ENCODE peak calls at places on chromosomes 7 and 10, in five cellular contexts. One of them, this sample, is unnamed.

GRCh38 chr10:19499291-19499765 is 316.9 kb upstream of the PLXDC2 start:
- DNase-seq in neuronal stem cell: no peak
- DNase-seq in trophoblast cell: no peak
- DNase-seq in H1: no peak
- DNase-seq in H9: no peak
- DNase-seq in this sample: no peak

GRCh38 chr7:129295015-129295423 is 70.2 kb downstream of the AHCYL2 start:
- DNase-seq in H9: no peak
- DNase-seq in neuronal stem cell: no peak
- DNase-seq in trophoblast cell: peak; percentile 31
- DNase-seq in H1: no peak
- DNase-seq in this sample: peak; percentile 57

GRCh38 chr7:158847451-158847866 is 8.9 kb upstream of the DYNC2I1 start:
- DNase-seq in neuronal stem cell: no peak
- DNase-seq in trophoblast cell: no peak
- DNase-seq in H1: no peak
- DNase-seq in H9: no peak
- DNase-seq in this sample: peak; percentile 24

GRCh38 chr7:1607686-1608085 is 37.9 kb upstream of the PSMG3 start:
- DNase-seq in H1: no peak
- DNase-seq in H9: peak; percentile 57
- DNase-seq in trophoblast cell: no peak
- DNase-seq in neuronal stem cell: no peak
- DNase-seq in this sample: no peak

GRCh38 chr10:121511943-121512342 is 86.3 kb downstream of the FGFR2 start:
- DNase-seq in H1: no peak
- DNase-seq in H9: no peak
- DNase-seq in neuronal stem cell: no peak
- DNase-seq in trophoblast cell: peak; percentile 53
- DNase-seq in this sample: no peak

GRCh38 chr10:21060626-21061025 is 163.5 kb upstream of the NEBL start:
- DNase-seq in H9: no peak
- DNase-seq in H1: no peak
- DNase-seq in trophoblast cell: no peak
- DNase-seq in neuronal stem cell: no peak
- DNase-seq in this sample: no peak

GRCh38 chr10:86070278-86070677 is 296.3 kb downstream of the GRID1 start:
- DNase-seq in neuronal stem cell: no peak
- DNase-seq in H1: peak; percentile 7
- DNase-seq in trophoblast cell: no peak
- DNase-seq in H9: no peak
- DNase-seq in this sample: no peak

GRCh38 chr10:50605280-50606270 is 18.2 kb downstream of the SGMS1 start:
- DNase-seq in H1: no peak
- DNase-seq in H9: no peak
- DNase-seq in neuronal stem cell: no peak
- DNase-seq in trophoblast cell: peak; percentile 59
- DNase-seq in this sample: peak; percentile 76

GRCh38 chr7:115410427-115410805 is 488.5 kb downstream of the MDFIC start:
- DNase-seq in H9: no peak
- DNase-seq in neuronal stem cell: no peak
- DNase-seq in trophoblast cell: no peak
- DNase-seq in H1: no peak
- DNase-seq in this sample: no peak

GRCh38 chr10:71837085-71837827 is 13.8 kb downstream of the PSAP start:
- DNase-seq in trophoblast cell: peak; percentile 87
- DNase-seq in H9: peak; percentile 62
- DNase-seq in H1: peak; percentile 55
- DNase-seq in neuronal stem cell: no peak
- DNase-seq in this sample: no peak

GRCh38 chr7:29243777-29244655 is 49.4 kb downstream of the CHN2 start:
- DNase-seq in H9: peak; percentile 82
- DNase-seq in neuronal stem cell: no peak
- DNase-seq in trophoblast cell: peak; percentile 87
- DNase-seq in H1: peak; percentile 66
- DNase-seq in this sample: no peak

GRCh38 chr10:44125879-44126675 is 258.8 kb downstream of the CXCL12 start:
- DNase-seq in trophoblast cell: peak; percentile 19
- DNase-seq in H1: no peak
- DNase-seq in neuronal stem cell: no peak
- DNase-seq in H9: no peak
- DNase-seq in this sample: peak; percentile 70

GRCh38 chr10:93165367-93165766 is 91.7 kb downstream of the CYP26A1 start:
- DNase-seq in H1: no peak
- DNase-seq in neuronal stem cell: no peak
- DNase-seq in trophoblast cell: no peak
- DNase-seq in H9: no peak
- DNase-seq in this sample: peak; percentile 15

GRCh38 chr7:44990520-44991023 is 9.4 kb upstream of the CCM2 start:
- DNase-seq in H9: no peak
- DNase-seq in trophoblast cell: no peak
- DNase-seq in neuronal stem cell: no peak
- DNase-seq in H1: no peak
- DNase-seq in this sample: no peak

GRCh38 chr10:5888843-5889623 is 660 bp downstream of the ANKRD16 start:
- DNase-seq in trophoblast cell: peak; percentile 7
- DNase-seq in H1: peak; percentile 84
- DNase-seq in neuronal stem cell: peak; percentile 61
- DNase-seq in H9: peak; percentile 70
- DNase-seq in this sample: peak; percentile 50

DNA sequence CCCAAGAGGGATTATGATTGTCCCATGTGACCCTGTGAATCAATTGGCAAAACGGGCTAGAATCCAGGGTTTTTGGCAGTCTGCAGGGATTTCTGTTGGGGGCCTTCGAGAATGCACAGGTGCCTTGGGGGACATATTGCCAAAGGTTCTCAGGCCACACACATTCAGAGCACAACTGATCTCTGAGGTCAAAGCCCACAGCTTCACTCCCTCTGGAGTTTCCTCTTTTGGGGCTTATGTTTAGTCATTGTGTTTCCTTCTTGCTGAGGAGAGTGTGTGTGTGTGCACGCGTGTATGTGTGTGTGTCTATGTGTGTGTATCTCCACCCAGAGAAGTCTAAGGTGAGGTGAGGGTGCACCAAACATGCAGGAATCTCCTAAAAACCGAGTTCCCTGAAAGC is 8.8 kb downstream of the PPIF start:
- DNase-seq in trophoblast cell: peak; percentile 16
- DNase-seq in neuronal stem cell: no peak
- DNase-seq in H1: peak; percentile 27
- DNase-seq in H9: peak; percentile 15
- DNase-seq in this sample: no peak
- H3K23ac ChIP-seq in trophoblast cell: no peak overlapping the region
- H3K23ac ChIP-seq in neuronal stem cell: no peak overlapping the region
- H3K23ac ChIP-seq in H1: no peak overlapping the region
- H3K23ac ChIP-seq in H9: no peak overlapping the region
- H3K23ac ChIP-seq in this sample: no peak overlapping the region

GRCh38 chr7:8035647-8036518 is 67.3 kb downstream of the GLCCI1 start:
- DNase-seq in neuronal stem cell: no peak
- DNase-seq in H1: peak; percentile 49
- DNase-seq in H9: peak; percentile 33
- DNase-seq in trophoblast cell: peak; percentile 11
- DNase-seq in this sample: peak; percentile 58

GRCh38 chr7:8037151-8037550 is 68.6 kb downstream of the GLCCI1 start:
- DNase-seq in neuronal stem cell: no peak
- DNase-seq in trophoblast cell: peak; percentile 53
- DNase-seq in H1: no peak
- DNase-seq in H9: no peak
- DNase-seq in this sample: no peak

GRCh38 chr7:8040768-8041369 is 72.3 kb downstream of the GLCCI1 start:
- DNase-seq in trophoblast cell: no peak
- DNase-seq in neuronal stem cell: no peak
- DNase-seq in H1: no peak
- DNase-seq in H9: no peak
- DNase-seq in this sample: no peak

DNA sequence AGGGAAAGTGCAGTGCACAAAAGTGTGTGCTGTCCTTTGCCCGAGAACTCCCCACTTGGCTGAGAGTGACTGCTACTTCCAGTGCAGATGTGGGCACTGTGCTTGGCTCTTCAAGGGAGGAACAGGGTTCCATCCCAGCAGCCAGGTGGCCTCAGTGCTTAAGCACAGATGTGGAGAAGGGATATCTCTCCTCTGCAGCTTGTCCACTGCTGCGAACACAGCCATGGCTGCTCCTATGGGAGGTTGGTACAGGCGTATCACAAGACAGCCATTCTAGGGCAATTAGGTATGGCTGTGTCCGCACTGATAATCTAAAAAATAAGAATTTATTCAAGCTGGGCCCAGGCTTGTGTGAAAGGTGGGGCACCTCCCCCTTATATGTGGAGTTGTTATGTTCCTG is 66.6 kb downstream of the GLCCI1 start:
- DNase-seq in neuronal stem cell: no peak
- DNase-seq in trophoblast cell: no peak
- DNase-seq in H1: peak; percentile 47
- DNase-seq in H9: no peak
- DNase-seq in this sample: no peak
- H2BK12ac ChIP-seq in neuronal stem cell: no peak overlapping the region
- H2BK12ac ChIP-seq in trophoblast cell: no peak overlapping the region
- H2BK12ac ChIP-seq in H1: peak overlapping the region; percentile 44
- H2BK12ac ChIP-seq in H9: no peak overlapping the region
- H2BK12ac ChIP-seq in this sample: no peak overlapping the region

DNA sequence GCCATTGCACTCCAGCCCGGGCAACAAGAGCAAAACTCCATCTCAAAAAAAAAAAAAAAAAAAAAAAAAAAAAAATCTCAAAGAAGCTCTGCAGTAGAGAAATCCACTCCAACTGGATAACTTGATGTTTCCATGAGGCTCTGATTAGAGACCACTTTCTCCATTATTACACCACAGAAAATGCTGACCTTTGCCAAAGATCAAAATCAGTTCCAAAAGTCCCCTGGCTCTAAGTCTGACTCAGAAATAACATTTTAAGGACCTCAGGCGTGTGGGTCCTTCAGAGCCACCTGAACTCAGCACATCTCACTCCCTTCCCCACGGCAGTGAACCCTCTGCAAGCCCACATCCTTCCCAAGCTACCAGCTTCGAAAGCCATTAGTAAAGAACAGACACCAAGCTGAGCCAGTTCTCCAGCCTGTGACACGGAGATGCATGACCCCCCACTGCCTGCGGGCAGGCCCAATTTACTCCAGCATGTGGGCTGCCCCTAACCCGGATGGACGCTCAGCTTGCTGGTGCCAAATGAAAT is 13.8 kb upstream of the TMEM120A start:
- DNase-seq in neuronal stem cell: no peak
- DNase-seq in trophoblast cell: no peak
- DNase-seq in H1: no peak
- DNase-seq in H9: no peak
- DNase-seq in this sample: no peak
- H3K23ac ChIP-seq in neuronal stem cell: no peak overlapping the region
- H3K23ac ChIP-seq in trophoblast cell: no peak overlapping the region
- H3K23ac ChIP-seq in H1: no peak overlapping the region
- H3K23ac ChIP-seq in H9: no peak overlapping the region
- H3K23ac ChIP-seq in this sample: no peak overlapping the region

GRCh38 chr7:119916501-119916900 is 356.5 kb upstream of the KCND2 start:
- DNase-seq in H1: no peak
- DNase-seq in trophoblast cell: no peak
- DNase-seq in H9: no peak
- DNase-seq in neuronal stem cell: no peak
- DNase-seq in this sample: no peak

DNA sequence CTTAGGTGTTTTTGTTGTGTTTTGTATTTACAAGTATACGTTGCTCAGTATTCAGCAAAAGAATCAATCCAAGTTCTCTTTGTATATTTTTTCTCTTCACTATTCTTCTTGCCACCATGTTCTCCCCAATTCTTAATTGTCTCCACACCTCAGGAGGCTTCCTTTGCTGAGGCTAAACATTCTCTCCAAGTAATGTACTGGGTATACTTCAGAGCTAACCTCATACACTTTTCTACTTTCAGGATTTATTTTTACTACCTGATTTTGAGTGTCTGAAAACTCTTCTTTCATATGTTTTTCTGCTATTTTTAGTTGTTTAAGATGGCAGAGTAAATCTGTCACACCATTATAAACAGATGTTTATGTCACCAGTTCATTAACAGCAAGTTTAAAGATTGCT is 354.8 kb upstream of the KCND2 start:
- DNase-seq in trophoblast cell: no peak
- DNase-seq in neuronal stem cell: no peak
- DNase-seq in H1: no peak
- DNase-seq in H9: no peak
- DNase-seq in this sample: no peak
- H2BK12ac ChIP-seq in trophoblast cell: no peak overlapping the region
- H2BK12ac ChIP-seq in neuronal stem cell: no peak overlapping the region
- H2BK12ac ChIP-seq in H1: no peak overlapping the region
- H2BK12ac ChIP-seq in H9: no peak overlapping the region
- H2BK12ac ChIP-seq in this sample: no peak overlapping the region

DNA sequence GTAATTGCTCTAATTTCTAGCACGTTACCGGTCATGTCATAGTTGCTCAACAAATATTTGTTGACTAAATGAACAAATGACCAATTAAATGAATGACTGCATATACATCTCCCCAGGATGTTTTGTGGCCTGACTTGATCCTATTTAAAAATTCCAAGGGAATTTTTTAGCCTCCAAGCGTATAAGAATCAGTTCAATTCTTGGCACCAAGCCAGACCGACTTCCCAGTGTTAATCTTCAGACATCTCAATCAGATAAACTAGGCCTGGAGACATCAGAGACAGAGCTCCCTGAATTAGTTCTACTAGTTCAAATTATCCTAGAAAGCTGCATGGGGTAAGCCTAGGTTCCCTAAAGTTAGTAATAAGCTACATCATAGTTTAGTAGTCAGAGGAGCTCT is 96.0 kb downstream of the GSAP start:
- DNase-seq in trophoblast cell: peak; percentile 54
- DNase-seq in H1: no peak
- DNase-seq in neuronal stem cell: no peak
- DNase-seq in H9: no peak
- DNase-seq in this sample: no peak
- H3K23ac ChIP-seq in trophoblast cell: no peak overlapping the region
- H3K23ac ChIP-seq in H1: no peak overlapping the region
- H3K23ac ChIP-seq in neuronal stem cell: no peak overlapping the region
- H3K23ac ChIP-seq in H9: no peak overlapping the region
- H3K23ac ChIP-seq in this sample: no peak overlapping the region

GRCh38 chr7:74094224-74095095 is 10.9 kb downstream of the LIMK1 start:
- DNase-seq in H1: peak; percentile 87
- DNase-seq in trophoblast cell: peak; percentile 64
- DNase-seq in H9: peak; percentile 85
- DNase-seq in neuronal stem cell: peak; percentile 54
- DNase-seq in this sample: peak; percentile 97
- H2BK12ac ChIP-seq in H1: peak overlapping the region; percentile 86
- H2BK12ac ChIP-seq in trophoblast cell: peak overlapping the region; percentile 22
- H2BK12ac ChIP-seq in H9: no peak overlapping the region
- H2BK12ac ChIP-seq in neuronal stem cell: no peak overlapping the region
- H2BK12ac ChIP-seq in this sample: peak overlapping the region; percentile 100

GRCh38 chr7:104980969-104981670 is 32.9 kb upstream of the KMT2E start:
- DNase-seq in trophoblast cell: no peak
- DNase-seq in H1: no peak
- DNase-seq in neuronal stem cell: peak; percentile 30
- DNase-seq in H9: no peak
- DNase-seq in this sample: peak; percentile 70

GRCh38 chr7:104976966-104977636 is 36.9 kb upstream of the KMT2E start:
- DNase-seq in H1: no peak
- DNase-seq in H9: no peak
- DNase-seq in neuronal stem cell: no peak
- DNase-seq in trophoblast cell: no peak
- DNase-seq in this sample: no peak

GRCh38 chr7:104978460-104978859 is 35.5 kb upstream of the KMT2E start:
- DNase-seq in trophoblast cell: no peak
- DNase-seq in H1: no peak
- DNase-seq in neuronal stem cell: no peak
- DNase-seq in H9: no peak
- DNase-seq in this sample: no peak

GRCh38 chr7:104980440-104980839 is 33.6 kb upstream of the KMT2E start:
- DNase-seq in H9: no peak
- DNase-seq in trophoblast cell: peak; percentile 32
- DNase-seq in H1: no peak
- DNase-seq in neuronal stem cell: no peak
- DNase-seq in this sample: no peak

GRCh38 chr7:104979167-104979841 is 34.7 kb upstream of the KMT2E start:
- DNase-seq in H1: peak; percentile 54
- DNase-seq in neuronal stem cell: peak; percentile 17
- DNase-seq in H9: peak; percentile 43
- DNase-seq in trophoblast cell: no peak
- DNase-seq in this sample: peak; percentile 85
- H3K23ac ChIP-seq in H1: no peak overlapping the region
- H3K23ac ChIP-seq in neuronal stem cell: no peak overlapping the region
- H3K23ac ChIP-seq in H9: no peak overlapping the region
- H3K23ac ChIP-seq in trophoblast cell: no peak overlapping the region
- H3K23ac ChIP-seq in this sample: no peak overlapping the region

This sample was measured in mesenchymal stem cell.